ENCODE peak calls at places on chromosome 5, in nine cellular contexts. One of them, this sample, is unnamed.
A peak's percentile ranks its signal among the peaks of the same experiment; 100 is the strongest.

GRCh38 chr5:55044093-55044492 is 20.0 kb downstream of the GZMK start:
- DNase-seq in CD8-positive, alpha-beta memory T cell: no peak
- DNase-seq in lung: no peak
- DNase-seq in GM04503: no peak
- DNase-seq in neural crest cell: no peak
- DNase-seq in left lung: no peak
- DNase-seq in WERI-Rb-1: no peak
- DNase-seq in effector memory CD8-positive, alpha-beta T cell: no peak
- DNase-seq in EL: no peak
- DNase-seq in this sample: no peak

GRCh38 chr5:169229342-169229892 is 71.5 kb downstream of the SLIT3 start:
- DNase-seq in effector memory CD8-positive, alpha-beta T cell: no peak
- DNase-seq in neural crest cell: no peak
- DNase-seq in lung: no peak
- DNase-seq in WERI-Rb-1: no peak
- DNase-seq in EL: no peak
- DNase-seq in GM04503: no peak
- DNase-seq in left lung: no peak
- DNase-seq in CD8-positive, alpha-beta memory T cell: no peak
- DNase-seq in this sample: no peak

GRCh38 chr5:102069974-102070373 is 226.1 kb downstream of the SLCO4C1 start:
- DNase-seq in CD8-positive, alpha-beta memory T cell: no peak
- DNase-seq in GM04503: no peak
- DNase-seq in effector memory CD8-positive, alpha-beta T cell: no peak
- DNase-seq in neural crest cell: no peak
- DNase-seq in EL: no peak
- DNase-seq in lung: no peak
- DNase-seq in left lung: no peak
- DNase-seq in WERI-Rb-1: no peak
- DNase-seq in this sample: no peak

GRCh38 chr5:140197023-140197422 is 22.0 kb downstream of the CYSTM1 start:
- DNase-seq in lung: no peak
- DNase-seq in GM04503: no peak
- DNase-seq in WERI-Rb-1: no peak
- DNase-seq in left lung: no peak
- DNase-seq in CD8-positive, alpha-beta memory T cell: no peak
- DNase-seq in EL: no peak
- DNase-seq in effector memory CD8-positive, alpha-beta T cell: no peak
- DNase-seq in neural crest cell: no peak
- DNase-seq in this sample: no peak

GRCh38 chr5:174583071-174583470 is 141.3 kb upstream of the MSX2 start:
- DNase-seq in lung: no peak
- DNase-seq in effector memory CD8-positive, alpha-beta T cell: no peak
- DNase-seq in left lung: no peak
- DNase-seq in GM04503: no peak
- DNase-seq in CD8-positive, alpha-beta memory T cell: no peak
- DNase-seq in EL: no peak
- DNase-seq in WERI-Rb-1: no peak
- DNase-seq in neural crest cell: no peak
- DNase-seq in this sample: no peak

GRCh38 chr5:132334812-132335211 is 34.7 kb upstream of the SLC22A5 start:
- DNase-seq in WERI-Rb-1: no peak
- DNase-seq in neural crest cell: no peak
- DNase-seq in EL: no peak
- DNase-seq in effector memory CD8-positive, alpha-beta T cell: no peak
- DNase-seq in left lung: no peak
- DNase-seq in GM04503: no peak
- DNase-seq in CD8-positive, alpha-beta memory T cell: no peak
- DNase-seq in lung: no peak
- DNase-seq in this sample: no peak

GRCh38 chr5:147346006-147346561 is 111.3 kb downstream of the STK32A start:
- DNase-seq in CD8-positive, alpha-beta memory T cell: no peak
- DNase-seq in GM04503: no peak
- DNase-seq in neural crest cell: no peak
- DNase-seq in effector memory CD8-positive, alpha-beta T cell: no peak
- DNase-seq in WERI-Rb-1: no peak
- DNase-seq in EL: no peak
- DNase-seq in lung: no peak
- DNase-seq in left lung: no peak
- DNase-seq in this sample: no peak

GRCh38 chr5:110112355-110112754 is 422.6 kb downstream of the MAN2A1 start:
- DNase-seq in CD8-positive, alpha-beta memory T cell: no peak
- DNase-seq in left lung: no peak
- DNase-seq in effector memory CD8-positive, alpha-beta T cell: no peak
- DNase-seq in lung: no peak
- DNase-seq in GM04503: no peak
- DNase-seq in WERI-Rb-1: no peak
- DNase-seq in EL: peak; percentile 22
- DNase-seq in neural crest cell: no peak
- DNase-seq in this sample: no peak

GRCh38 chr5:167970002-167970401 is 321.4 kb upstream of the WWC1 start:
- DNase-seq in CD8-positive, alpha-beta memory T cell: no peak
- DNase-seq in EL: peak; percentile 48
- DNase-seq in WERI-Rb-1: no peak
- DNase-seq in neural crest cell: no peak
- DNase-seq in effector memory CD8-positive, alpha-beta T cell: no peak
- DNase-seq in lung: no peak
- DNase-seq in GM04503: no peak
- DNase-seq in left lung: no peak
- DNase-seq in this sample: no peak

GRCh38 chr5:34048143-34048542 is 5.1 kb upstream of the C1QTNF3 start:
- DNase-seq in CD8-positive, alpha-beta memory T cell: no peak
- DNase-seq in left lung: no peak
- DNase-seq in GM04503: no peak
- DNase-seq in WERI-Rb-1: no peak
- DNase-seq in EL: no peak
- DNase-seq in effector memory CD8-positive, alpha-beta T cell: no peak
- DNase-seq in lung: no peak
- DNase-seq in neural crest cell: no peak
- DNase-seq in this sample: no peak

GRCh38 chr5:13214182-13214581 is 730.3 kb downstream of the DNAH5 start:
- DNase-seq in WERI-Rb-1: no peak
- DNase-seq in lung: no peak
- DNase-seq in CD8-positive, alpha-beta memory T cell: no peak
- DNase-seq in effector memory CD8-positive, alpha-beta T cell: no peak
- DNase-seq in left lung: no peak
- DNase-seq in EL: no peak
- DNase-seq in neural crest cell: no peak
- DNase-seq in GM04503: no peak
- DNase-seq in this sample: no peak

GRCh38 chr5:54470677-54471076 is 15.2 kb downstream of the HSPB3 start:
- DNase-seq in WERI-Rb-1: no peak
- DNase-seq in GM04503: peak; percentile 65
- DNase-seq in EL: peak; percentile 70
- DNase-seq in effector memory CD8-positive, alpha-beta T cell: no peak
- DNase-seq in lung: no peak
- DNase-seq in CD8-positive, alpha-beta memory T cell: no peak
- DNase-seq in left lung: no peak
- DNase-seq in neural crest cell: no peak
- DNase-seq in this sample: no peak

GRCh38 chr5:59367791-59368394 is 525.6 kb downstream of the PDE4D start:
- DNase-seq in lung: peak; percentile 60
- DNase-seq in WERI-Rb-1: peak; percentile 57
- DNase-seq in neural crest cell: peak; percentile 65
- DNase-seq in EL: peak; percentile 50
- DNase-seq in left lung: no peak
- DNase-seq in GM04503: peak; percentile 8
- DNase-seq in CD8-positive, alpha-beta memory T cell: peak; percentile 20
- DNase-seq in effector memory CD8-positive, alpha-beta T cell: peak; percentile 23
- DNase-seq in this sample: peak; percentile 13

GRCh38 chr5:27821681-27822080 is 783.3 kb upstream of the CDH9 start:
- DNase-seq in EL: no peak
- DNase-seq in lung: no peak
- DNase-seq in WERI-Rb-1: no peak
- DNase-seq in neural crest cell: no peak
- DNase-seq in GM04503: no peak
- DNase-seq in CD8-positive, alpha-beta memory T cell: no peak
- DNase-seq in left lung: no peak
- DNase-seq in effector memory CD8-positive, alpha-beta T cell: no peak
- DNase-seq in this sample: no peak

GRCh38 chr5:83589786-83590185 is 118.2 kb downstream of the VCAN start:
- DNase-seq in left lung: no peak
- DNase-seq in effector memory CD8-positive, alpha-beta T cell: no peak
- DNase-seq in EL: no peak
- DNase-seq in GM04503: no peak
- DNase-seq in lung: no peak
- DNase-seq in WERI-Rb-1: no peak
- DNase-seq in neural crest cell: no peak
- DNase-seq in CD8-positive, alpha-beta memory T cell: no peak
- DNase-seq in this sample: peak; percentile 3

GRCh38 chr5:160287378-160288051 is 24.8 kb downstream of the CCNJL start:
- DNase-seq in effector memory CD8-positive, alpha-beta T cell: no peak
- DNase-seq in EL: peak; percentile 57
- DNase-seq in WERI-Rb-1: peak; percentile 88
- DNase-seq in left lung: peak; percentile 88
- DNase-seq in CD8-positive, alpha-beta memory T cell: no peak
- DNase-seq in GM04503: no peak
- DNase-seq in neural crest cell: peak; percentile 45
- DNase-seq in lung: peak; percentile 91
- DNase-seq in this sample: no peak

GRCh38 chr5:93721511-93721910 is 19.9 kb downstream of the POU5F2 start:
- DNase-seq in EL: no peak
- DNase-seq in CD8-positive, alpha-beta memory T cell: no peak
- DNase-seq in neural crest cell: no peak
- DNase-seq in lung: no peak
- DNase-seq in WERI-Rb-1: no peak
- DNase-seq in GM04503: no peak
- DNase-seq in left lung: no peak
- DNase-seq in effector memory CD8-positive, alpha-beta T cell: no peak
- DNase-seq in this sample: no peak

GRCh38 chr5:74767579-74767913 is 497 bp downstream of the NSA2 start:
- DNase-seq in left lung: no peak
- DNase-seq in effector memory CD8-positive, alpha-beta T cell: no peak
- DNase-seq in WERI-Rb-1: peak; percentile 12
- DNase-seq in EL: peak; percentile 57
- DNase-seq in neural crest cell: no peak
- DNase-seq in GM04503: peak; percentile 19
- DNase-seq in lung: no peak
- DNase-seq in CD8-positive, alpha-beta memory T cell: no peak
- DNase-seq in this sample: no peak

GRCh38 chr5:147460380-147460779 is 49.5 kb downstream of the DPYSL3 start:
- DNase-seq in EL: no peak
- DNase-seq in CD8-positive, alpha-beta memory T cell: no peak
- DNase-seq in neural crest cell: no peak
- DNase-seq in left lung: no peak
- DNase-seq in GM04503: no peak
- DNase-seq in effector memory CD8-positive, alpha-beta T cell: no peak
- DNase-seq in lung: no peak
- DNase-seq in WERI-Rb-1: peak; percentile 68
- DNase-seq in this sample: no peak

GRCh38 chr5:102901821-102902448 is 146.8 kb downstream of the PAM start:
- DNase-seq in GM04503: no peak
- DNase-seq in EL: peak; percentile 56
- DNase-seq in CD8-positive, alpha-beta memory T cell: no peak
- DNase-seq in WERI-Rb-1: no peak
- DNase-seq in lung: no peak
- DNase-seq in effector memory CD8-positive, alpha-beta T cell: no peak
- DNase-seq in left lung: no peak
- DNase-seq in neural crest cell: no peak
- DNase-seq in this sample: no peak

GRCh38 chr5:139654875-139655491 is 6.8 kb downstream of the CXXC5 start:
- DNase-seq in neural crest cell: no peak
- DNase-seq in EL: no peak
- DNase-seq in CD8-positive, alpha-beta memory T cell: no peak
- DNase-seq in effector memory CD8-positive, alpha-beta T cell: no peak
- DNase-seq in WERI-Rb-1: peak; percentile 73
- DNase-seq in GM04503: no peak
- DNase-seq in lung: no peak
- DNase-seq in left lung: peak; percentile 75
- DNase-seq in this sample: no peak

GRCh38 chr5:10635257-10635860 is 71.5 kb downstream of the ANKRD33B start:
- DNase-seq in GM04503: no peak
- DNase-seq in lung: no peak
- DNase-seq in CD8-positive, alpha-beta memory T cell: no peak
- DNase-seq in effector memory CD8-positive, alpha-beta T cell: peak; percentile 9
- DNase-seq in left lung: peak; percentile 56
- DNase-seq in WERI-Rb-1: no peak
- DNase-seq in EL: peak; percentile 84
- DNase-seq in neural crest cell: no peak
- DNase-seq in this sample: no peak